ENCODE peak calls at places on chromosomes 16 and 17, in six cellular contexts. O is NB4, G is GM10248, J is ovary, M is A549, K is stomach. V is an unnamed sample.

GRCh38 chr17:83203472-83204221 is 124.2 kb downstream of the METRNL start:
- DNase-seq in O (no peak), G (no peak), J (peak), M (no peak), K (peak), V (no peak)

GRCh38 chr17:45672301-45672700 is 111.8 kb upstream of the CRHR1 start:
- DNase-seq in O (no peak), G (no peak), J (no peak), M (no peak), K (no peak), V (no peak)

GRCh38 chr16:24853169-24853824 is 7.5 kb downstream of the SLC5A11 start:
- DNase-seq in O (no peak), G (no peak), J (no peak), M (no peak), K (no peak), V (no peak)

GRCh38 chr16:55703003-55704001 is 47.5 kb downstream of the SLC6A2 start:
- DNase-seq in O (peak), G (peak), J (no peak), M (peak), K (no peak), V (peak)

GRCh38 chr16:88461291-88462269 is 8.5 kb downstream of the ZFPM1 start:
- DNase-seq in O (peak), G (no peak), J (no peak), M (no peak), K (peak), V (no peak)

GRCh38 chr17:52709724-52710123 is 551.2 kb upstream of the CA10 start:
- DNase-seq in O (no peak), G (no peak), J (no peak), M (no peak), K (no peak), V (no peak)

GRCh38 chr17:58755577-58756245 is at the start of gene PPM1E:
- DNase-seq in O (peak), G (peak), J (peak), M (peak), K (peak), V (peak)

GRCh38 chr16:10541396-10541795 is 39.0 kb downstream of the EMP2 start:
- DNase-seq in O (no peak), G (no peak), J (peak), M (no peak), K (no peak), V (no peak)

GRCh38 chr16:10971560-10971961 is 27.2 kb downstream of the CLEC16A start:
- DNase-seq in O (peak), G (peak), J (peak), M (peak), K (no peak), V (peak)

GRCh38 chr17:7186241-7186640 is 7.1 kb upstream of the ASGR1 start:
- DNase-seq in O (peak), G (no peak), J (no peak), M (peak), K (no peak), V (no peak)

GRCh38 chr17:47697948-47698711 is 4.2 kb downstream of the TBKBP1 start:
- DNase-seq in O (no peak), G (no peak), J (no peak), M (no peak), K (no peak), V (no peak)

GRCh38 chr17:78114831-78115723 is 13.5 kb downstream of the TMC6 start:
- DNase-seq in O (no peak), G (no peak), J (no peak), M (no peak), K (no peak), V (no peak)

GRCh38 chr17:70394430-70394829 is 225.1 kb downstream of the KCNJ2 start:
- DNase-seq in O (no peak), G (no peak), J (no peak), M (no peak), K (no peak), V (no peak)

GRCh38 chr16:87358696-87359095 is 24.9 kb downstream of the FBXO31 start:
- DNase-seq in O (no peak), G (no peak), J (no peak), M (no peak), K (no peak), V (no peak)

GRCh38 chr16:78096386-78096785 is 3.1 kb upstream of the WWOX start:
- DNase-seq in O (no peak), G (no peak), J (no peak), M (no peak), K (no peak), V (peak)

GRCh38 chr17:63116967-63117366 is 150.9 kb downstream of the TANC2 start:
- DNase-seq in O (no peak), G (no peak), J (no peak), M (peak), K (no peak), V (peak)

DNA sequence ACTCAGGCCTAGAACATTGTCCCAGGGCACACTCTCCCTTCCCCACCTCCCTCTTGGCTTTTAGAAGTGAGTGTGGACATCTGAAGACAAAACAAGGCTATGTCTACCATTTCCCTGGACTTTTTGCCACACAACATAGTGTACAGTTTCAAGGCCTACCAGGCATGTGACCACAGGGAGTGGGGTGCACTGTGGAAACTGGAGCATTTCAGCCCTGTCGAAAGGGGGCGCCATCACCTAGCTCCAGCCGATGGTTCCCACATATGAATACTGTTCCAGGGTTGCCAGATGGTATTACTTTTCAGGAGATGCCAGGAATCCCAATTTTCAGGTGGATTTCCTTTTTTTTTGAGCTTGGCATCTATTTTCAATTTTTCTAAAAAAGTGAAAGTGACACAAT is 140.7 kb downstream of the KATNIP start:
- DNase-seq in O (peak), G (peak), J (no peak), M (peak), K (no peak), V (peak)
- TF ChIP-seq CTCF in O (peak), G (peak), J (no peak), M (peak), K (peak), V (peak)

GRCh38 chr17:32870027-32870670 is 6.8 kb downstream of the MYO1D start:
- DNase-seq in O (no peak), G (no peak), J (no peak), M (no peak), K (no peak), V (no peak)
- TF ChIP-seq CTCF in O (no peak), G (no peak), J (no peak), M (no peak), K (no peak), V (no peak)

GRCh38 chr17:17497845-17498520 is 1.8 kb upstream of the RASD1 start:
- DNase-seq in O (no peak), G (no peak), J (no peak), M (no peak), K (no peak), V (no peak)

GRCh38 chr17:17498606-17499301 is 2.6 kb upstream of the RASD1 start:
- DNase-seq in O (no peak), G (no peak), J (no peak), M (no peak), K (no peak), V (no peak)

GRCh38 chr17:17496189-17497064 is at the start of gene RASD1:
- DNase-seq in O (peak), G (peak), J (peak), M (peak), K (peak), V (peak)

GRCh38 chr17:17495448-17496188 is 577 bp downstream of the RASD1 start:
- DNase-seq in O (no peak), G (peak), J (peak), M (no peak), K (no peak), V (peak)

GRCh38 chr17:17497065-17497844 is 1.1 kb upstream of the RASD1 start:
- DNase-seq in O (no peak), G (no peak), J (no peak), M (no peak), K (no peak), V (no peak)
- TF ChIP-seq CTCF in O (no peak), G (no peak), J (no peak), M (no peak), K (no peak), V (no peak)

DNA sequence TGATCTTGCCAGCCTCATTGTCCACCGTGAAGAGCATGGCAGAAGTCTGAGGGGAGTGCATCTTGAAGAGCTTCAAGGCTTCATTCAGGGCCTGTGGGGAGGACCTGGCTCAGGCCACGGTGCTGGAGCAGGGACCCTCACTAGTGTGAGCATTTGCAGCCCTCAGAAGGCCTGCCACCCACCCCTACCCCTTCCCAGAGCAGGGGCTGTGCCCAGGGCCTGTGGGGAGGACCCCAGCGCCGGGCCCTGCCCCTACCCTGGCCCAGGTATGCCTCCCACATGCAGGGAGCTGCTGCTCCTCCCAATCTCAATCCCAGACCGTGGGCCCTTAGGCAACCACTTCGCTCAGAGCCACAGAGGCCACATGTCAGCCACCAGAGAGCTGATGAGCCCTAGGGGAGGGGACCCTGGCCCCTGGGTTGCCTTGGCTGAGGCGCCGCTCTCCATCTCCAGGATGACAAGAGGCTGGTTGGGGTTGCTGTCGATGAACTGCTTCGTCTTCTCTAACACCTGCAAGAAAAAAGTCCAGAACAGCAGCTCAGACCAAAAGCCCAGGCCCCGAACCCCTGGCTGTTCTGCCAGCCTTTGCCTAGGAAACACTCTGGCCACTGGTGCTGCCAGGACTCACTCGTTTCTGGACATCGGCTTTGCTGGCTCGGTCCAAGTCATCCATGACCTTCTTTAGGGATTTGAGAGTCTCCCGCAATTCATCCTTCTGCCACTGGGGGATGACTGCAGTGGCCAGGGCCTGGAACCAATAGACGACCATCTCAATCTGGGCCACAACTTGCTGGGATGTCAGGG is 1.8 kb upstream of the EXOSC6 start:
- DNase-seq in O (peak), G (no peak), J (no peak), M (peak), K (no peak), V (peak)
- TF ChIP-seq CTCF in O (peak), G (peak), J (no peak), M (peak), K (no peak), V (peak)

GRCh38 chr17:74960739-74961342 is 11.7 kb downstream of the HID1 start:
- DNase-seq in O (peak), G (peak), J (no peak), M (peak), K (peak), V (peak)
- TF ChIP-seq CTCF in O (peak), G (peak), J (no peak), M (peak), K (no peak), V (peak)

GRCh38 chr16:2814757-2815298 is 2.2 kb upstream of the PRSS21 start:
- DNase-seq in O (no peak), G (no peak), J (no peak), M (no peak), K (no peak), V (no peak)

GRCh38 chr16:2815299-2815771 is 1.7 kb upstream of the PRSS21 start:
- DNase-seq in O (no peak), G (no peak), J (no peak), M (no peak), K (no peak), V (no peak)

GRCh38 chr16:2817496-2818277 is 650 bp downstream of the PRSS21 start:
- DNase-seq in O (no peak), G (no peak), J (no peak), M (no peak), K (no peak), V (no peak)

GRCh38 chr16:2818278-2818876 is 1.3 kb downstream of the PRSS21 start:
- DNase-seq in O (no peak), G (no peak), J (no peak), M (no peak), K (no peak), V (no peak)

DNA sequence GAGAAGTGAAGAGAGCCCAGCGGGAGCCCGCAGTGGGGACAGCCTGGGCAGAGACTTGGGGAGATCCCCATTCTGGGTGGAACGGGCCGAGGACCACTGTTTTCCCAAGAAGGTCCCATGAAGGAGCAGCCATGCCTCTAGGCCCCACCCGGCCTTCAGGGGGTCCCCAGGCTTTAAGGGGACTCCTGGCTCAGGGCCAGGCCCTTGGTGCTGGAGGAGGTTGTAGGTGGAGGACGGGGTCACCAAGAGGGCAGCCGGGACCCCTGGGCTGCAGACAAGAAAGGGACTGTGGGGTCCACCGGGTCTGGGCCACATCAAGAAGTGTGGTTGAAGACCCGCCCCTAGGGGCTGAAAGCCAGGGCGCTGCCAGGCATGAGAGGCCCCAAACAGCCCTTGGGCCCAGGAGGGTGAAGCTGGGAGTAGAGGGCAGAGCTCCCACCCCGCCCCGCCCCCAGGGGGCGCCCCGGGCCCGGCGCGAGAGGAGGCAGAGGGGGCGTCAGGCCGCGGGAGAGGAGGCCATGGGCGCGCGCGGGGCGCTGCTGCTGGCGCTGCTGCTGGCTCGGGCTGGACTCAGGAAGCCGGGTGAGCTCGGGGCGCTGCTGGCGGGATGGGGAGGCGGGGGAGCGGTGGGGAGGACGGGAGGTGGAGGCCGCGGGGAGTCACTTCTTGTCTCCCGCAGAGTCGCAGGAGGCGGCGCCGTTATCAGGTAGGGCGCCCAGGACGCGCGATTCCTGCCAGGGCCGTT is at the start of gene PRSS21:
- DNase-seq in O (peak), G (no peak), J (no peak), M (no peak), K (no peak), V (no peak)
- TF ChIP-seq CTCF in O (peak), G (peak), J (no peak), M (no peak), K (no peak), V (no peak)

DNA sequence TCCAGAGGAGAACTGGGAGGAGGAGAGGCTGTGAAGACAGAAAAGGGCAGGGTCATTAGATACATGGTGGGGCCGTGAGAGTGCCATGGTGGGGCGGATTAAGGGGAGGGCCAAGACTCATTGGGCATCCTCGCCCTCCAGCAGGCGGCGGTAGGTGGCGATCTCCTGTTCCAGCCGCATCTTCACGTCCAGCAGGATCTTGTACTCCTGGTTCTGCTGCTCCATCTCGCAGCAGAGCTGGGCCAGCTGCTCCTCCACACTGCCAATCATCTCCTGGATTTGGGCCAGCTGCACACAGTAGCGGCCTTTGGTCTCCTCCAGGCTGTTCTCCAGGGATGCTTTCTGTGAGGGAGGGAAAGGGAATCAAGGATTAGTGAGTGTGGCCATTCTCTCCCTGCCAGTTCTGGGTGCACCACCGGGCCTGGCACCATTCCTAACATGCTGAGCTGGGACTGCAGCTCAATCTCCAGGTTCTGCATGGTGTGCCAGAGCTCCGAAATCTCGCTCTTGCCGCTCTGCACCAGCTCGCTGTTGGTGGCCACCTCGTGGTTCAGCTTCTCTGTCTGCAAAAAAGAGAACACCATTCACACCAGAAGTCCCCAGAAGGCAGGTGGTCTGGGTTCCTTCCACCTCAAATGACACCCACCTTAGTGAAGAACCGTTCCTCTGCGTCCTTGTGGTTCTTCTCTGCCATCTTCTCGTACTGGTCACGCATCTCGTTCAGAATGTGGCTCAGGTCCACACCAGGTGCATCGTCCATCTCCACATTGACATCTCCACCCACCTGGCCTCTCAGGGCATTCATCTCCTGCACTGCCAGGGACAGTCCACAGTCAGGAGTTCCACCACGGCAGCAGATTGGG is 129.0 kb downstream of the CCDC144A start:
- DNase-seq in O (no peak), G (no peak), J (no peak), M (no peak), K (no peak), V (no peak)
- TF ChIP-seq CTCF in O (no peak), G (no peak), J (no peak), M (no peak), K (no peak), V (no peak)